ENCODE peak calls at places on chromosome 7, in six cellular contexts. W is left lung, D is transverse colon, A is OCI-LY7, T is cardiac muscle cell, N is BE2C. R is an unnamed sample. For H3K36me3, the result is how much of the 10 kb centered on the place peaks cover.

GRCh38 chr7:100065452-100066186 is 15.9 kb downstream of the ZNF3 start:
- DNase-seq in W (no peak), D (no peak), A (no peak), T (peak), N (peak), R (no peak)

GRCh38 chr7:95198891-95199290 is 125.4 kb downstream of the PON1 start:
- DNase-seq in W (no peak), D (no peak), A (no peak), T (no peak), N (no peak), R (no peak)

GRCh38 chr7:106080307-106080987 is 31.7 kb downstream of the SYPL1 start:
- DNase-seq in W (no peak), D (no peak), A (no peak), T (no peak), N (no peak), R (no peak)

GRCh38 chr7:38448076-38448475 is 174.6 kb upstream of the TARP start:
- DNase-seq in W (no peak), D (no peak), A (no peak), T (no peak), N (no peak), R (no peak)

GRCh38 chr7:121126801-121127534 is 138.5 kb downstream of the CPED1 start:
- DNase-seq in W (no peak), D (no peak), A (peak), T (no peak), N (no peak), R (no peak)

GRCh38 chr7:157753713-157754415 is 417.1 kb downstream of the DNAJB6 start:
- DNase-seq in W (no peak), D (no peak), A (no peak), T (no peak), N (no peak), R (peak)

GRCh38 chr7:100489824-100490223 is 6.1 kb downstream of the NYAP1 start:
- DNase-seq in W (no peak), D (no peak), A (peak), T (peak), N (peak), R (no peak)

GRCh38 chr7:132527467-132528410 is 48.5 kb downstream of the PLXNA4 start:
- DNase-seq in W (no peak), D (no peak), A (no peak), T (no peak), N (no peak), R (no peak)

GRCh38 chr7:36039243-36039642 is 113.8 kb upstream of the EEPD1 start:
- DNase-seq in W (no peak), D (no peak), A (no peak), T (no peak), N (no peak), R (no peak)

GRCh38 chr7:30276203-30276900 is 8.0 kb upstream of the ZNRF2 start:
- DNase-seq in W (no peak), D (peak), A (peak), T (peak), N (peak), R (no peak)

GRCh38 chr7:155916926-155917655 is 104.8 kb upstream of the SHH start:
- DNase-seq in W (no peak), D (no peak), A (no peak), T (no peak), N (no peak), R (no peak)

GRCh38 chr7:66542528-66543373 is 85.9 kb upstream of the KCTD7 start:
- DNase-seq in W (no peak), D (no peak), A (no peak), T (peak), N (no peak), R (no peak)
- H3K36me3 ChIP-seq in W (half or more), D (under half), A (under half), T (under half), N (under half), R (under half)

DNA sequence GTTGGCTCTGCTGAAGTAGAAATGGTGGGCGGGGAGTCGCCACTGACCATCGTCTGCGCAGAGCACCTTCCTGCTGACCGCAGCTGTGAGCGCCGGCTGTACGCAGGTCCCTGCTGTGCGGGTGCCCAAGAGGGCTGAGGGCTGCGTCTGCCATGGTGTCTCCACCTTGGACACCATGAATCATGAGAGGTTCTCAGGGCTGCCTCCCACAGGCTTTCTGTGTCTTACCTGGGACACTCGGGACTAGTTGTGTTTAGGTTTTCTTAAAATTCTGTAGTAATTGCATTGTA is 44.9 kb upstream of the PRKAR1B start:
- DNase-seq in W (no peak), D (no peak), A (no peak), T (no peak), N (no peak), R (no peak)
- H3K36me3 ChIP-seq in W (half or more), D (under half), A (half or more), T (under half), N (half or more), R (under half)

GRCh38 chr7:74242122-74242443 is 12.1 kb downstream of the RFC2 start:
- DNase-seq in W (no peak), D (no peak), A (no peak), T (no peak), N (no peak), R (no peak)
- H3K36me3 ChIP-seq in W (half or more), D (under half), A (half or more), T (under half), N (half or more), R (under half)

GRCh38 chr7:50607524-50608125 is 42.4 kb upstream of the DDC start:
- DNase-seq in W (no peak), D (no peak), A (no peak), T (no peak), N (no peak), R (no peak)
- H3K36me3 ChIP-seq in W (half or more), D (under half), A (under half), T (under half), N (under half), R (under half)

GRCh38 chr7:112053405-112054069 is 152.7 kb downstream of the DOCK4 start:
- DNase-seq in W (no peak), D (no peak), A (no peak), T (no peak), N (no peak), R (no peak)

GRCh38 chr7:112052993-112053392 is 153.2 kb downstream of the DOCK4 start:
- DNase-seq in W (no peak), D (no peak), A (no peak), T (no peak), N (no peak), R (no peak)

GRCh38 chr7:112050205-112050881 is 155.9 kb downstream of the DOCK4 start:
- DNase-seq in W (no peak), D (no peak), A (no peak), T (peak), N (no peak), R (no peak)

GRCh38 chr7:112049555-112049954 is 156.6 kb downstream of the DOCK4 start:
- DNase-seq in W (no peak), D (no peak), A (no peak), T (no peak), N (no peak), R (no peak)

DNA sequence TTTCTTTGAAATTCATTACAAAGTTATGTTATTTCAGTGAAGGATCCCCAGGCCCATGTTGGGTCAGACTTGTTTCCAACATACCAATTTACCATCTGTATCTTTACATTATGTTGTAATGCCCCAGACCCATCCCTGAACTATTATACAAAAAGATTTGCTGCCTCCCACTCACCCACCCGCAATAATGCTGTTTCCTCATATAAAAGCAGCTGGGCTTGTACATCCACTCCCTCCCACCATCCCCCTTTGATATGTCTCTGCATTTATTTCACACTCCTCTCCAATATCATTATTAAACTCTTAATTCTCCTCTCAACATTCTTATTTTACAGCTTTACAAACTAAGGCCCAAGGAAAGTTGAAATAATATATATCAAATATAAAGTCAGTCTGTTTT is 153.7 kb downstream of the DOCK4 start:
- DNase-seq in W (no peak), D (no peak), A (no peak), T (no peak), N (no peak), R (no peak)
- H3K36me3 ChIP-seq in W (under half), D (under half), A (under half), T (under half), N (under half), R (under half)

DNA sequence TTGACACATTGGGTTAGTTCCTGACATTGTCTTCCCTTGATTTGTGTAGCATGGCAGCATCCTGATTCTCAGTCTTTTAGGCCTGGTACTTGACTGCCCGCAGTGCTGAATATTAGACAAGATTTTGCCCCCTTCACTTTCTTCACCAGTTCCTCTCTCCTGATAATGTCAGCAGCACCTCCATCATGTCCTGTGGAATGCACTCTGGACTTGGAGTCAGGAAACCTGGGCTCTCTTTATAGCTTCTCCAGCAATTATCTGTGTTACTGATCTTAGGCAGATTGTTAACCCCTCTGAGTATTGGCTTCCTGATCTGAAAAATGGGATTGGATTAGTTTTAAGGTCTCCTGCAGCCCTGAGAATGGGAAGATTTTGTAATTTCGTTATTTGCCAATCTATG is 19.0 kb downstream of the HBP1 start:
- DNase-seq in W (no peak), D (no peak), A (no peak), T (no peak), N (no peak), R (no peak)
- H3K36me3 ChIP-seq in W (half or more), D (under half), A (half or more), T (half or more), N (under half), R (under half)